ENCODE peak calls at places on chromosomes 2 and 18, in seven cellular contexts. One of them, this sample, is unnamed.

GRCh38 chr2:224159345-224159928 is 120.4 kb upstream of the SERPINE2 start:
- DNase-seq in T-helper 9 cell: no peak
- DNase-seq in ACHN: no peak
- DNase-seq in frontal cortex: no peak
- DNase-seq in occipital lobe: no peak
- DNase-seq in cerebellar cortex: no peak
- DNase-seq in Caco-2: no peak
- DNase-seq in this sample: no peak

GRCh38 chr2:168566974-168567650 is 111.0 kb downstream of the CERS6 start:
- DNase-seq in T-helper 9 cell: no peak
- DNase-seq in ACHN: no peak
- DNase-seq in frontal cortex: no peak
- DNase-seq in occipital lobe: no peak
- DNase-seq in cerebellar cortex: no peak
- DNase-seq in Caco-2: no peak
- DNase-seq in this sample: no peak

GRCh38 chr2:207308519-207309224 is 142.9 kb upstream of the KLF7 start:
- DNase-seq in T-helper 9 cell: no peak
- DNase-seq in ACHN: no peak
- DNase-seq in frontal cortex: no peak
- DNase-seq in occipital lobe: no peak
- DNase-seq in cerebellar cortex: no peak
- DNase-seq in Caco-2: no peak
- DNase-seq in this sample: no peak

GRCh38 chr2:68379184-68379708 is 14.2 kb downstream of the PLEK start:
- DNase-seq in T-helper 9 cell: no peak
- DNase-seq in ACHN: no peak
- DNase-seq in frontal cortex: no peak
- DNase-seq in occipital lobe: no peak
- DNase-seq in cerebellar cortex: no peak
- DNase-seq in Caco-2: no peak
- DNase-seq in this sample: no peak

GRCh38 chr18:29418136-29418535 is 1241.2 kb upstream of the CDH2 start:
- DNase-seq in T-helper 9 cell: no peak
- DNase-seq in ACHN: peak
- DNase-seq in frontal cortex: no peak
- DNase-seq in occipital lobe: no peak
- DNase-seq in cerebellar cortex: no peak
- DNase-seq in Caco-2: no peak
- DNase-seq in this sample: no peak

GRCh38 chr18:34838669-34839068 is 128.6 kb downstream of the DTNA start:
- DNase-seq in T-helper 9 cell: no peak
- DNase-seq in ACHN: no peak
- DNase-seq in frontal cortex: no peak
- DNase-seq in occipital lobe: no peak
- DNase-seq in cerebellar cortex: no peak
- DNase-seq in Caco-2: no peak
- DNase-seq in this sample: no peak

GRCh38 chr18:78636260-78636659 is 343.4 kb upstream of the SALL3 start:
- DNase-seq in T-helper 9 cell: no peak
- DNase-seq in ACHN: no peak
- DNase-seq in frontal cortex: no peak
- DNase-seq in occipital lobe: no peak
- DNase-seq in cerebellar cortex: no peak
- DNase-seq in Caco-2: no peak
- DNase-seq in this sample: no peak

GRCh38 chr18:24488824-24489493 is 28.5 kb downstream of the HRH4 start:
- DNase-seq in T-helper 9 cell: no peak
- DNase-seq in ACHN: peak
- DNase-seq in frontal cortex: peak
- DNase-seq in occipital lobe: no peak
- DNase-seq in cerebellar cortex: peak
- DNase-seq in Caco-2: no peak
- DNase-seq in this sample: peak

GRCh38 chr2:60565472-60565871 is 12.0 kb upstream of the BCL11A start:
- DNase-seq in T-helper 9 cell: no peak
- DNase-seq in ACHN: peak
- DNase-seq in frontal cortex: no peak
- DNase-seq in occipital lobe: no peak
- DNase-seq in cerebellar cortex: no peak
- DNase-seq in Caco-2: no peak
- DNase-seq in this sample: peak

GRCh38 chr2:138147796-138148195 is 183.5 kb downstream of the HNMT start:
- DNase-seq in T-helper 9 cell: no peak
- DNase-seq in ACHN: no peak
- DNase-seq in frontal cortex: no peak
- DNase-seq in occipital lobe: no peak
- DNase-seq in cerebellar cortex: peak
- DNase-seq in Caco-2: no peak
- DNase-seq in this sample: no peak

GRCh38 chr2:237152361-237152760 is 66.7 kb downstream of the COPS8 start:
- DNase-seq in T-helper 9 cell: no peak
- DNase-seq in ACHN: no peak
- DNase-seq in frontal cortex: no peak
- DNase-seq in occipital lobe: no peak
- DNase-seq in cerebellar cortex: no peak
- DNase-seq in Caco-2: no peak
- DNase-seq in this sample: no peak

GRCh38 chr2:191240871-191241270 is 4.3 kb upstream of the MYO1B start:
- DNase-seq in T-helper 9 cell: no peak
- DNase-seq in ACHN: no peak
- DNase-seq in frontal cortex: no peak
- DNase-seq in occipital lobe: no peak
- DNase-seq in cerebellar cortex: no peak
- DNase-seq in Caco-2: no peak
- DNase-seq in this sample: no peak

GRCh38 chr2:98835831-98836385 is 100.1 kb downstream of the CRACDL start:
- DNase-seq in T-helper 9 cell: peak
- DNase-seq in ACHN: no peak
- DNase-seq in frontal cortex: no peak
- DNase-seq in occipital lobe: no peak
- DNase-seq in cerebellar cortex: no peak
- DNase-seq in Caco-2: no peak
- DNase-seq in this sample: no peak